ENCODE peak calls at places on chromosomes 16 and 17, in four cellular contexts. H, K, G and U are unnamed samples.

GRCh38 chr17:42675348-42675983 is 1.3 kb downstream of the PLEKHH3 start:
- DNase-seq in K (no peak), G (no peak), H (peak), U (peak)

GRCh38 chr16:72979974-72980373 is 68.0 kb downstream of the ZFHX3 start:
- DNase-seq in K (no peak), H (no peak), G (no peak), U (no peak)

GRCh38 chr17:20226814-20227482 is 217.8 kb downstream of the SPECC1 start:
- DNase-seq in H (peak), K (peak), G (peak), U (peak)

GRCh38 chr16:12231666-12232065 is 255.1 kb downstream of the SNX29 start:
- DNase-seq in G (no peak), H (peak), K (no peak), U (no peak)

GRCh38 chr16:11674818-11675560 is 6.7 kb downstream of the SNN start:
- DNase-seq in H (peak), G (no peak), K (no peak), U (no peak)

GRCh38 chr17:58332720-58333395 is 4.3 kb upstream of the TSPOAP1 start:
- DNase-seq in G (no peak), K (no peak), H (peak), U (no peak)

GRCh38 chr16:20768121-20768520 is 4.3 kb downstream of the ACSM3 start:
- DNase-seq in H (no peak), K (no peak), G (no peak), U (no peak)

GRCh38 chr17:49851387-49852291 is 3.8 kb upstream of the TAC4 start:
- DNase-seq in G (peak), K (peak), H (peak), U (peak)

GRCh38 chr17:73933871-73934270 is 269.6 kb upstream of the RPL38 start:
- DNase-seq in K (no peak), G (no peak), H (no peak), U (no peak)

GRCh38 chr16:68866933-68867332 is 23.6 kb downstream of the TANGO6 start:
- DNase-seq in K (no peak), H (no peak), G (no peak), U (no peak)

GRCh38 chr17:45834471-45835396 is 9.9 kb upstream of the SPPL2C start:
- DNase-seq in K (peak), H (peak), G (no peak), U (peak)

GRCh38 chr16:84175351-84176081 is 11.3 kb downstream of the TAF1C start:
- DNase-seq in G (peak), K (peak), H (peak), U (no peak)

GRCh38 chr17:28130455-28130854 is 88.0 kb downstream of the NLK start:
- DNase-seq in G (no peak), H (no peak), K (no peak), U (no peak)

GRCh38 chr17:79808763-79809529 is 12.1 kb upstream of the CBX8 start:
- DNase-seq in K (peak), H (no peak), G (no peak), U (peak)

GRCh38 chr17:81481011-81481799 is 31.4 kb downstream of the ACTG1 start:
- DNase-seq in K (peak), H (peak), G (peak), U (peak)

GRCh38 chr16:85717393-85718152 is 28.8 kb upstream of the GINS2 start:
- DNase-seq in K (peak), H (peak), G (peak), U (peak)

GRCh38 chr17:49523706-49524472 is 28.8 kb downstream of the NGFR start:
- DNase-seq in G (no peak), H (peak), K (no peak), U (no peak)

GRCh38 chr16:67936876-67937605 is 391 bp upstream of the PSMB10 start:
- DNase-seq in K (peak), G (no peak), H (peak), U (no peak)

GRCh38 chr17:73278049-73278464 is 16.4 kb upstream of the CPSF4L start:
- DNase-seq in G (no peak), H (peak), K (no peak), U (no peak)

GRCh38 chr17:30300803-30301202 is 9.1 kb upstream of the BLMH start:
- DNase-seq in G (no peak), K (no peak), H (no peak), U (no peak)

GRCh38 chr16:9092963-9093477 is 1.6 kb downstream of the HAPSTR1 start:
- DNase-seq in K (no peak), H (no peak), G (no peak), U (peak)

GRCh38 chr17:34758747-34759146 is 179.4 kb downstream of the TMEM132E start:
- DNase-seq in K (no peak), H (no peak), G (no peak), U (no peak)

GRCh38 chr17:50765454-50766221 is 1.7 kb downstream of the ANKRD40CL start:
- DNase-seq in K (no peak), H (no peak), G (no peak), U (no peak)

GRCh38 chr17:4947411-4948165 is 742 bp downstream of the PFN1 start:
- DNase-seq in K (peak), G (no peak), H (peak), U (peak)

GRCh38 chr16:84726670-84727467 is 27.1 kb downstream of the USP10 start:
- DNase-seq in G (no peak), H (no peak), K (no peak), U (no peak)

GRCh38 chr17:70791748-70792443 is 622.6 kb downstream of the KCNJ2 start:
- DNase-seq in G (no peak), H (no peak), K (no peak), U (no peak)

GRCh38 chr17:77190561-77190960 is 49.8 kb downstream of the SEC14L1 start:
- DNase-seq in H (no peak), G (no peak), K (no peak), U (no peak)

GRCh38 chr17:70320642-70321345 is 151.5 kb downstream of the KCNJ2 start:
- DNase-seq in K (no peak), G (no peak), H (no peak), U (no peak)

GRCh38 chr16:89442990-89443726 is 47.2 kb downstream of the ANKRD11 start:
- DNase-seq in G (no peak), H (peak), K (peak), U (no peak)
- TF ChIP-seq CTCF in G (no peak), H (peak), K (no peak), U (no peak)

DNA sequence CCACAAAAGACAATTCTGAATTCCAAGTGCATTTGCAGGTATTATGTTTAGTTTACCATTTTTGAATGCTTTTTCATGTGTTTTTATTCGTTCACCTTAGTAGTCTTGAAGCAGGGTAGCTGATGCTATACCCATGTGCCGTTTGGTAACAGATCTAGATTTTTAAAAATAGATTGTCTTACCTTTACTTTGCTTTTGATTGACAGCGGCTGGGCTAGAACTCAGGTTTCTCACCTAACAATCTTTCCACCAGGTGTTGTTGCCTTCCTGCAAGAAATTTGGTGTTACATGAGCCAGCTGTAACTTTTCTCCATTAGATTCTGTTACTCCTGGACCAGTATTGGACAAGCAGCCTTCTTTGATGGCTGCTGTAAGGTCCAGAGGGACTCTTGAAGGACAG is 1.5 kb upstream of the FTSJ3 start:
- DNase-seq in H (no peak), K (no peak), G (no peak), U (no peak)
- H3K27ac ChIP-seq in H (peak), K (no peak), G (no peak), U (no peak)

GRCh38 chr16:2044541-2044940 is 3.1 kb downstream of the NTHL1 start:
- DNase-seq in K (no peak), G (no peak), H (no peak), U (no peak)

GRCh38 chr16:2046125-2046888 is 1.3 kb downstream of the NTHL1 start:
- DNase-seq in G (no peak), H (no peak), K (no peak), U (no peak)

GRCh38 chr16:2048116-2048543 is 345 bp downstream of the TSC2 start:
- DNase-seq in H (no peak), G (no peak), K (no peak), U (no peak)

GRCh38 chr16:2046889-2047329 is 725 bp downstream of the NTHL1 start:
- DNase-seq in K (no peak), G (no peak), H (no peak), U (no peak)

DNA sequence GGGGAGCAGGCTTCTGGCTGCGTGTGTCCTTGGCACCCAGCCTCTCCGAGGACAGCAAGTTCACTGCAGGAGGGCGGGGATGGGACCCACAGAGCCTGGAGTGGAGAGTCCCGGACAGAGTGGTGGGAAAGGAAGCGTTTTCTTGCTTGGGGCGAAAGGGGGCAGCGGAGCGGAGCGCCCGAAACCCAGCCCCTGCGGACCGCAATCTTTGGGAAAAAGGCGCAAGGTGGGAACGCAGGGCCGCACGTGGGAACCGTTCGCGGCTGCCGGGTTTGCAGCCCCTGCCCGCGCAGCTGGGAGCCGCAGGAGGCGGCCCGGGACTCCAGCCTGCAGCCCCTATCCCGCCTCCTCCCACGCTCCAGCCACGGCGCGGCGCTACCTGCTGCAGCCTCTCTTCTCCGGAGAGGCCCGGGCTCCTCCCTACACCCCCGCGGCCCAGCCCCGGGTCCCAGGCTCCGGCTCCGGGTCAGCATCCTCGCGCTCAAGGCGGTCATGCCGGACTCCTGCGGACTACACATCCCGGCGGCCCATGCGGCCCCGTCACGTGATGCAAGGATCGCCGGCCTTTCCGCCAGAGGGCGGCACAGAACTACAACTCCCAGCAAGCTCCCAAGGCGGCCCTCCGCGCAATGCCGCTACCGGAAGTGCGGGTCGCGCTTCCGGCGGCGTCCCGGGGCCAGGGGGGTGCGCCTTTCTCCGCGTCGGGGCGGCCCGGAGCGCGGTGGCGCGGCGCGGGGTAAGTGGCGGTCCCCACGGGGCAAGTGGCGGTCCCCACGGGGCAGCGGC is at the start of the genes NTHL1 and TSC2:
- DNase-seq in K (peak), G (peak), H (peak), U (peak)
- TF ChIP-seq CTCF in K (peak), G (peak), H (no peak), U (no peak)

DNA sequence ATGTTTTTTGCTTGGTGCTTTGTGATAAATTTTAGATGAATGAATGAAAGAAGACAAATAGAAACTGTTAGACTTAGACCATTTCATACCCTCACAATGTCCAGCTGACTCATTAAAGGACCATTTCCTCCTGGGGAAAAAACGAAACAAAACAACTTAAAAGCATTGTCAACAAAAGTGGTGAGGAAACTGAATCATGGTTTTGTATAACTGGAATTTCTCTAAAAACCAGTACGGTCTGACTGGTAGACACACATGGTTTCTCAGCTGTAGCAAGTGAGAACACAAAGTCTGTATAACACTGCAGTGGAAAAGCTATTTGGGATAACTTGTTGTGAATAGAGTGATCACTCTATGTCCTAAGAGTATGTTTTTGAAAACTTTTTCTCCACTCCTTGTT is 5.3 kb upstream of the DDX52 start:
- DNase-seq in G (no peak), K (no peak), H (peak), U (no peak)
- H3K27ac ChIP-seq in G (no peak), K (no peak), H (no peak), U (no peak)

GRCh38 chr16:57146735-57147134 is 39.1 kb downstream of the PSME3IP1 start:
- DNase-seq in K (peak), G (no peak), H (peak), U (peak)
- TF ChIP-seq CTCF in K (no peak), G (no peak), H (peak), U (peak)

DNA sequence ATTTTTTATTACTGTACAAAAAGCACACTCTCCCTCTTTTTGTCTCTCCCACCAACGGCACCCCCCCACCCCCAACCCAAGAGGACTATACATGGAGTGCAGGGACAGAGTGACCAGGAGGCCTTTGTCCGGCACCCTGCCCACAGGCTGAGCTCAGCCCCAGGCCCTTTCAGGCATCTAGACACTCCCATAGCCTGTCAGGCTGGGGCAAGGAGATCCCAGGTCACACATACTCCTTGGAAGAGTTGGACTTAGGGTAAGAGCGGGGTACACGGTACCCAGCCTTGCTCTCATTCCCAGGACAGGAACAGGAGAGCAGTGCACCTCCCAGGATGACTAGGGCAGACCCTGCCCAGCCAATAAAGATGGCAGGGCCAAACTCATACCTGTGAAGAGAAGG is 2.1 kb downstream of the CLDN7 start:
- DNase-seq in H (peak), K (no peak), G (no peak), U (no peak)
- H3K27ac ChIP-seq in H (no peak), K (peak), G (no peak), U (peak)